ENCODE peak calls at places on chromosomes 13 and 19, in six cellular contexts. S is vagina; F is GM23338; Y is PC-9; B is esophagus squamous epithelium; G is CD4-positive, CD25-positive, alpha-beta regulatory T cell. U is an unnamed sample. For H3K27me3, the result is how much of the 10 kb centered on the place peaks cover.

GRCh38 chr19:52566588-52566987 is 3.5 kb upstream of the ZNF701 start:
- DNase-seq in G (no peak), Y (peak), S (no peak), F (no peak), B (no peak), U (no peak)

GRCh38 chr19:55680339-55681130 is 5.5 kb downstream of the EPN1 start:
- DNase-seq in S (no peak), B (no peak), F (no peak), Y (no peak), G (no peak), U (no peak)

GRCh38 chr13:41917641-41918040 is 43.3 kb downstream of the VWA8 start:
- DNase-seq in G (no peak), Y (no peak), B (no peak), F (no peak), S (no peak), U (no peak)

GRCh38 chr19:10836478-10837325 is 690 bp upstream of the TMED1 start:
- DNase-seq in F (peak), G (peak), B (peak), Y (no peak), S (no peak), U (no peak)

GRCh38 chr13:110850840-110851239 is 64.0 kb downstream of the ANKRD10 start:
- DNase-seq in G (no peak), F (no peak), S (peak), Y (no peak), B (no peak), U (no peak)

GRCh38 chr13:63463782-63464610 is 2048.3 kb upstream of the PCDH20 start:
- DNase-seq in S (no peak), G (no peak), F (no peak), B (no peak), Y (no peak), U (no peak)

GRCh38 chr13:29849731-29850212 is 645 bp downstream of the UBL3 start:
- DNase-seq in F (peak), Y (peak), B (no peak), G (peak), S (no peak), U (peak)

GRCh38 chr19:53879145-53880037 is 2.6 kb upstream of the PRKCG start:
- DNase-seq in Y (peak), G (peak), F (peak), S (no peak), B (no peak), U (peak)

GRCh38 chr13:113672002-113672651 is 5.1 kb downstream of the GRK1 start:
- DNase-seq in F (no peak), Y (no peak), B (no peak), S (no peak), G (no peak), U (peak)

GRCh38 chr13:95456837-95457236 is 95.7 kb upstream of the CLDN10 start:
- DNase-seq in S (no peak), Y (no peak), F (no peak), G (no peak), B (no peak), U (no peak)

GRCh38 chr13:41546372-41547252 is 89.3 kb downstream of the RGCC start:
- DNase-seq in B (no peak), S (no peak), F (no peak), G (no peak), Y (no peak), U (peak)

GRCh38 chr19:38666662-38667448 is 19.4 kb downstream of the ACTN4 start:
- DNase-seq in G (no peak), B (no peak), F (no peak), Y (no peak), S (no peak), U (peak)

GRCh38 chr13:27279506-27279905 is 8.9 kb downstream of the RASL11A start:
- DNase-seq in S (no peak), Y (no peak), F (no peak), G (no peak), B (no peak), U (no peak)

GRCh38 chr13:105426454-105426853 is 1109.0 kb downstream of the EFNB2 start:
- DNase-seq in G (no peak), F (no peak), Y (no peak), B (no peak), S (no peak), U (no peak)

GRCh38 chr13:94198666-94199065 is 280.8 kb downstream of the DCT start:
- DNase-seq in B (no peak), F (no peak), S (no peak), Y (no peak), G (no peak), U (no peak)

GRCh38 chr13:112246731-112247470 is 129.3 kb upstream of the SPACA7 start:
- DNase-seq in F (no peak), Y (no peak), B (no peak), G (no peak), S (no peak), U (peak)

GRCh38 chr13:99527346-99527745 is 26.1 kb downstream of the TM9SF2 start:
- DNase-seq in G (peak), B (no peak), F (no peak), S (no peak), Y (no peak), U (no peak)

GRCh38 chr13:27535546-27535945 is 84.8 kb downstream of the LNX2 start:
- DNase-seq in F (no peak), S (no peak), Y (no peak), B (no peak), G (no peak), U (no peak)

GRCh38 chr13:105573134-105573533 is 962.3 kb downstream of the EFNB2 start:
- DNase-seq in S (no peak), B (no peak), Y (no peak), F (no peak), G (no peak), U (no peak)

GRCh38 chr13:103277959-103278673 is 211.9 kb upstream of the SLC10A2 start:
- DNase-seq in Y (no peak), G (no peak), F (no peak), B (no peak), S (no peak), U (no peak)

GRCh38 chr19:22608441-22608840 is 25.7 kb upstream of the ZNF492 start:
- DNase-seq in S (peak), G (no peak), B (no peak), Y (no peak), F (no peak), U (no peak)

GRCh38 chr13:45142440-45143345 is 22.4 kb downstream of the GTF2F2 start:
- DNase-seq in B (no peak), F (no peak), Y (peak), G (no peak), S (no peak), U (no peak)

GRCh38 chr13:108357228-108357627 is 87.7 kb downstream of the TNFSF13B start:
- DNase-seq in S (no peak), Y (no peak), F (no peak), G (no peak), B (no peak), U (no peak)

GRCh38 chr19:35510626-35510964 is 2.9 kb downstream of the DMKN start:
- DNase-seq in S (no peak), F (no peak), G (no peak), Y (no peak), B (no peak), U (no peak)

GRCh38 chr13:113432509-113433270 is 20.6 kb downstream of the ADPRHL1 start:
- DNase-seq in G (no peak), F (no peak), B (no peak), Y (no peak), S (no peak), U (no peak)

GRCh38 chr19:17872251-17873001 is 681 bp downstream of the SLC5A5 start:
- DNase-seq in G (no peak), B (no peak), S (no peak), F (peak), Y (no peak), U (peak)

GRCh38 chr19:13804830-13805683 is 9.8 kb downstream of the ZSWIM4 start:
- DNase-seq in F (peak), B (no peak), Y (no peak), G (no peak), S (no peak), U (peak)

GRCh38 chr13:51827254-51827653 is 17.7 kb downstream of the TMEM272 start:
- DNase-seq in Y (no peak), S (no peak), B (no peak), G (no peak), F (no peak), U (no peak)

GRCh38 chr19:58409010-58409790 is 751 bp downstream of the ZNF584 start:
- DNase-seq in S (no peak), G (no peak), F (peak), B (no peak), Y (no peak), U (peak)

GRCh38 chr19:57559008-57559403 is 657 bp downstream of the ZNF550 start:
- DNase-seq in Y (peak), G (no peak), S (no peak), F (peak), B (no peak), U (peak)

GRCh38 chr13:113955691-113956090 is 18.2 kb downstream of the C13orf46 start:
- DNase-seq in S (no peak), Y (no peak), B (no peak), G (no peak), F (no peak), U (no peak)

GRCh38 chr19:1406818-1407661 is at the start of gene DAZAP1:
- DNase-seq in B (peak), Y (peak), S (no peak), F (peak), G (peak), U (peak)

GRCh38 chr19:1407662-1408299 is 395 bp downstream of the DAZAP1 start:
- DNase-seq in F (no peak), S (no peak), G (peak), Y (no peak), B (no peak), U (no peak)

GRCh38 chr19:1408300-1409203 is 1.2 kb downstream of the DAZAP1 start:
- DNase-seq in B (no peak), F (peak), Y (no peak), S (no peak), G (peak), U (peak)

GRCh38 chr19:1409204-1410005 is 2.0 kb downstream of the DAZAP1 start:
- DNase-seq in S (no peak), Y (no peak), B (no peak), G (no peak), F (no peak), U (no peak)

GRCh38 chr19:1406496-1406817 is 929 bp upstream of the DAZAP1 start:
- DNase-seq in Y (peak), F (peak), G (no peak), S (no peak), B (no peak), U (no peak)
- H3K4me3 ChIP-seq in Y (peak), F (peak), G (peak), S (peak), B (peak), U (peak)

GRCh38 chr19:44452367-44452766 is 4.1 kb upstream of the ZNF229 start:
- DNase-seq in S (no peak), Y (no peak), B (no peak), G (no peak), F (no peak), U (no peak)
- H3K27me3 ChIP-seq in S (under half), Y (half or more), B (under half), G (under half), F (under half), U (under half)

GRCh38 chr19:1790054-1790762 is 21.9 kb downstream of the ATP8B3 start:
- DNase-seq in F (peak), Y (no peak), G (no peak), B (no peak), S (no peak), U (peak)
- H3K4me3 ChIP-seq in F (peak), Y (no peak), G (no peak), B (peak), S (no peak), U (peak)

GRCh38 chr19:49434907-49435577 is 6.3 kb downstream of the SLC17A7 start:
- DNase-seq in G (no peak), F (no peak), S (no peak), Y (no peak), B (no peak), U (peak)
- H3K27me3 ChIP-seq in G (under half), F (half or more), S (under half), Y (under half), B (under half), U (half or more)

DNA sequence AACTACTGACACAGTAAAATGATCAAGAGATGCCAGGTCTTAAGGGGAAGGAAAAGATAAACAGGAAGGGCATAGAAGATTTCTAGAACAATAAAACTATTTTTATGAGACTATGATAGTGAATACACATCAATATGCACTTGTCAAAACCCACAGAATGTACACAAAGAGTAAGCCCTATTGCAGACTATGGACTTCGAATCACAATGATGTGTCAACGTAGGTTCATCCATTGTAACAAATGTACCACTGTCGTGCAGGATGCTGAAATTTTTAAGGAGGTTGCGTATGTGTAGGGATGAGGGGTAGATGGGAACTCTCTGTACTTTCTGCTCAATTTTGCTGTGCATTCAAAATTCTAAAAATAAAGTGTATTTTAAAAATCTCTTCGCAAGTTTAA is 171.9 kb downstream of the KLF12 start:
- DNase-seq in Y (no peak), G (no peak), B (no peak), S (no peak), F (no peak), U (no peak)
- H3K4me3 ChIP-seq in Y (no peak), G (no peak), B (no peak), S (no peak), F (no peak), U (no peak)

GRCh38 chr19:30742981-30743380 is 370.8 kb downstream of the ZNF536 start:
- DNase-seq in F (no peak), Y (no peak), B (no peak), S (no peak), G (no peak), U (no peak)
- H3K27me3 ChIP-seq in F (under half), Y (half or more), B (under half), S (under half), G (under half), U (under half)